ENCODE peak calls at places on chromosomes 1 and 21, in six cellular contexts. One of them, this sample, is unnamed.

GRCh38 chr21:45405271-45405818 is 380 bp downstream of the COL18A1 start:
- DNase-seq in GM20000: peak; percentile 59
- DNase-seq in stimulated activated CD8-positive, alpha-beta memory T cell treated with anti-CD3 and anti-CD28 coated beads, Interleukin-7, amount 100 ng/mL, for 1 hour: no peak
- DNase-seq in mucosa of descending colon: no peak
- DNase-seq in KBM-7: no peak
- DNase-seq in right cardiac atrium: peak; percentile 91
- DNase-seq in this sample: no peak

GRCh38 chr1:30375156-30375555 is 348.2 kb downstream of the MATN1 start:
- DNase-seq in KBM-7: no peak
- DNase-seq in stimulated activated CD8-positive, alpha-beta memory T cell treated with anti-CD3 and anti-CD28 coated beads, Interleukin-7, amount 100 ng/mL, for 1 hour: no peak
- DNase-seq in GM20000: no peak
- DNase-seq in mucosa of descending colon: no peak
- DNase-seq in right cardiac atrium: no peak
- DNase-seq in this sample: no peak

GRCh38 chr1:15287035-15287434 is 40.0 kb downstream of the FHAD1 start:
- DNase-seq in mucosa of descending colon: no peak
- DNase-seq in stimulated activated CD8-positive, alpha-beta memory T cell treated with anti-CD3 and anti-CD28 coated beads, Interleukin-7, amount 100 ng/mL, for 1 hour: no peak
- DNase-seq in GM20000: no peak
- DNase-seq in KBM-7: no peak
- DNase-seq in right cardiac atrium: no peak
- DNase-seq in this sample: no peak

GRCh38 chr1:25945756-25946155 is 39.5 kb upstream of the STMN1 start:
- DNase-seq in stimulated activated CD8-positive, alpha-beta memory T cell treated with anti-CD3 and anti-CD28 coated beads, Interleukin-7, amount 100 ng/mL, for 1 hour: no peak
- DNase-seq in right cardiac atrium: no peak
- DNase-seq in mucosa of descending colon: no peak
- DNase-seq in GM20000: no peak
- DNase-seq in KBM-7: no peak
- DNase-seq in this sample: peak; percentile 66

GRCh38 chr21:45908536-45909237 is 72.9 kb upstream of the COL6A1 start:
- DNase-seq in right cardiac atrium: peak; percentile 36
- DNase-seq in mucosa of descending colon: no peak
- DNase-seq in GM20000: no peak
- DNase-seq in KBM-7: no peak
- DNase-seq in stimulated activated CD8-positive, alpha-beta memory T cell treated with anti-CD3 and anti-CD28 coated beads, Interleukin-7, amount 100 ng/mL, for 1 hour: no peak
- DNase-seq in this sample: no peak

GRCh38 chr21:15592957-15593356 is 136.8 kb upstream of the USP25 start:
- DNase-seq in mucosa of descending colon: no peak
- DNase-seq in GM20000: no peak
- DNase-seq in stimulated activated CD8-positive, alpha-beta memory T cell treated with anti-CD3 and anti-CD28 coated beads, Interleukin-7, amount 100 ng/mL, for 1 hour: no peak
- DNase-seq in KBM-7: no peak
- DNase-seq in right cardiac atrium: no peak
- DNase-seq in this sample: no peak

GRCh38 chr1:111241797-111242196 is 14.3 kb downstream of the CHI3L2 start:
- DNase-seq in stimulated activated CD8-positive, alpha-beta memory T cell treated with anti-CD3 and anti-CD28 coated beads, Interleukin-7, amount 100 ng/mL, for 1 hour: no peak
- DNase-seq in KBM-7: no peak
- DNase-seq in right cardiac atrium: no peak
- DNase-seq in mucosa of descending colon: no peak
- DNase-seq in GM20000: no peak
- DNase-seq in this sample: no peak

GRCh38 chr1:56545711-56546110 is 33.7 kb downstream of the PLPP3 start:
- DNase-seq in GM20000: no peak
- DNase-seq in KBM-7: no peak
- DNase-seq in mucosa of descending colon: no peak
- DNase-seq in stimulated activated CD8-positive, alpha-beta memory T cell treated with anti-CD3 and anti-CD28 coated beads, Interleukin-7, amount 100 ng/mL, for 1 hour: no peak
- DNase-seq in right cardiac atrium: no peak
- DNase-seq in this sample: no peak

GRCh38 chr1:41743361-41743760 is 175.4 kb downstream of the HIVEP3 start:
- DNase-seq in stimulated activated CD8-positive, alpha-beta memory T cell treated with anti-CD3 and anti-CD28 coated beads, Interleukin-7, amount 100 ng/mL, for 1 hour: no peak
- DNase-seq in right cardiac atrium: no peak
- DNase-seq in mucosa of descending colon: no peak
- DNase-seq in KBM-7: no peak
- DNase-seq in GM20000: no peak
- DNase-seq in this sample: no peak